ENCODE peak calls at places on chromosome 18, in four cellular contexts. V is left lung, M is GM20000, S is tibial artery. G is an unnamed sample.

GRCh38 chr18:48892146-48892855 is 58.5 kb downstream of the SMAD7 start:
- DNase-seq in V (peak; percentile 75), M (no peak), S (peak; percentile 59), G (no peak)

GRCh38 chr18:48889115-48889941 is 61.4 kb downstream of the SMAD7 start:
- DNase-seq in V (peak; percentile 77), M (no peak), S (peak; percentile 93), G (no peak)

GRCh38 chr18:28332071-28332470 is 155.1 kb upstream of the CDH2 start:
- DNase-seq in V (no peak), M (no peak), S (no peak), G (no peak)

GRCh38 chr18:2316686-2317308 is 254.5 kb downstream of the METTL4 start:
- DNase-seq in V (no peak), M (no peak), S (no peak), G (no peak)

GRCh38 chr18:58253318-58253717 is 209.3 kb downstream of the NEDD4L start:
- DNase-seq in V (no peak), M (no peak), S (no peak), G (no peak)

GRCh38 chr18:62394001-62394763 is 69.1 kb downstream of the TNFRSF11A start:
- DNase-seq in V (no peak), M (no peak), S (no peak), G (no peak)

GRCh38 chr18:9104244-9104901 is 1.9 kb downstream of the NDUFV2 start:
- DNase-seq in V (no peak), M (no peak), S (no peak), G (no peak)

GRCh38 chr18:76475450-76476203 is 19.4 kb downstream of the ZNF516 start:
- DNase-seq in V (no peak), M (no peak), S (no peak), G (no peak)

GRCh38 chr18:41140506-41140905 is 814.5 kb upstream of the PIK3C3 start:
- DNase-seq in V (no peak), M (no peak), S (no peak), G (no peak)

GRCh38 chr18:9996104-9996503 is 82.3 kb downstream of the VAPA start:
- DNase-seq in V (no peak), M (no peak), S (no peak), G (no peak)

GRCh38 chr18:75314117-75314516 is 103.5 kb downstream of the TSHZ1 start:
- DNase-seq in V (no peak), M (no peak), S (no peak), G (no peak)

GRCh38 chr18:48990497-48991298 is 39.9 kb upstream of the SMAD7 start:
- DNase-seq in V (no peak), M (no peak), S (peak; percentile 89), G (peak; percentile 68)

GRCh38 chr18:48828713-48829442 is 121.9 kb downstream of the SMAD7 start:
- DNase-seq in V (no peak), M (no peak), S (peak; percentile 72), G (no peak)

GRCh38 chr18:8359481-8359880 is 249.8 kb upstream of the RAB12 start:
- DNase-seq in V (no peak), M (no peak), S (no peak), G (no peak)

GRCh38 chr18:62634471-62634870 is 80.9 kb upstream of the PHLPP1 start:
- DNase-seq in V (no peak), M (no peak), S (no peak), G (peak; percentile 8)

GRCh38 chr18:74290831-74291770 is 662 bp downstream of the CYB5A start:
- DNase-seq in V (peak; percentile 86), M (no peak), S (no peak), G (no peak)
- TF ChIP-seq CTCF in V (no peak), M (no peak), S (no peak), G (peak; percentile 1)

GRCh38 chr18:42730272-42730671 is 385.2 kb downstream of the RIT2 start:
- DNase-seq in V (no peak), M (no peak), S (no peak), G (no peak)
- TF ChIP-seq CTCF in V (peak; percentile 16), M (no peak), S (no peak), G (peak; percentile 19)

GRCh38 chr18:21815101-21815500 is 74.5 kb downstream of the MIB1 start:
- DNase-seq in V (no peak), M (no peak), S (no peak), G (no peak)

GRCh38 chr18:21826196-21826595 is 85.6 kb downstream of the MIB1 start:
- DNase-seq in V (no peak), M (no peak), S (no peak), G (peak; percentile 48)

GRCh38 chr18:21820811-21821143 is 80.2 kb downstream of the MIB1 start:
- DNase-seq in V (no peak), M (no peak), S (no peak), G (no peak)

GRCh38 chr18:21823848-21824247 is 83.3 kb downstream of the MIB1 start:
- DNase-seq in V (no peak), M (no peak), S (no peak), G (no peak)

DNA sequence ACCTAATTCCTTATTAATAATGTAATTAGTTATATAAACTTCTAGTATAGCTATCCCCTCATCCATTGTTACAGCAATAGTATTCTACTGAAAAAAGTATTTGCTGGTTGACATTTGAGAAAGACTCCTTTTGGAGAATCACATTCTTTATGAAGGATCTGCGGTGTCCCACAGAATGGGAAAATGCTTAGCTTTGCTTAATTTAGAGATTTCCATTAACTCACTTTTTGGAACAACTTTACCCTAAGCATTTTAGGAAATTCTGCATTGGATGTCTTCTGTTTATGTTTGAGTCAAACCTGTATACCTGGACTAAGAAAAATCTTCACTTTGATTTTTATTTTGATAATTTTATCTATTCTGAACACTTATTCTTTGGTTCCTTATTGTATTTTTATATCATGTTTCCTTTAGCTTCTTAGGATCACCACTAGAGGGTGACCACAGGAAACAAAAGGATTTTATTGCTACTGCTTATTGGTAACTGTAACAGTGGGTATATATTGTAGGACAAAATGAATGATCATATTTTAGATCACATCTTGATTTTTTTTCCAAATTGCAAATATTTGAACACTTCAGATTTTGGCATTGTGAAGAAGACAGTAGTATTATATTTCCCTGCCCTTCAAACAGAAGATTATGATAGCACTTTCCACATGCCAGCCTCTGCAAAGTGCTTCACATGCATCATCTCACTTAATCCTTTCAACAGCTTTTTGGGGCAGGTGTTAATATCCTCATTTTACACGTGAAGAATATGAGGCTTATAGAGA is 79.6 kb downstream of the MIB1 start:
- DNase-seq in V (no peak), M (peak; percentile 6), S (no peak), G (peak; percentile 16)
- TF ChIP-seq CTCF in V (peak; percentile 53), M (peak; percentile 13), S (peak; percentile 66), G (peak; percentile 81)

GRCh38 chr18:332721-333513 is 65.1 kb upstream of the THOC1 start:
- DNase-seq in V (no peak), M (no peak), S (no peak), G (no peak)
- TF ChIP-seq CTCF in V (no peak), M (no peak), S (no peak), G (peak; percentile 24)

GRCh38 chr18:54775686-54776085 is 52.6 kb upstream of the RAB27B start:
- DNase-seq in V (no peak), M (no peak), S (no peak), G (peak; percentile 85)
- TF ChIP-seq CTCF in V (no peak), M (no peak), S (no peak), G (peak; percentile 78)

DNA sequence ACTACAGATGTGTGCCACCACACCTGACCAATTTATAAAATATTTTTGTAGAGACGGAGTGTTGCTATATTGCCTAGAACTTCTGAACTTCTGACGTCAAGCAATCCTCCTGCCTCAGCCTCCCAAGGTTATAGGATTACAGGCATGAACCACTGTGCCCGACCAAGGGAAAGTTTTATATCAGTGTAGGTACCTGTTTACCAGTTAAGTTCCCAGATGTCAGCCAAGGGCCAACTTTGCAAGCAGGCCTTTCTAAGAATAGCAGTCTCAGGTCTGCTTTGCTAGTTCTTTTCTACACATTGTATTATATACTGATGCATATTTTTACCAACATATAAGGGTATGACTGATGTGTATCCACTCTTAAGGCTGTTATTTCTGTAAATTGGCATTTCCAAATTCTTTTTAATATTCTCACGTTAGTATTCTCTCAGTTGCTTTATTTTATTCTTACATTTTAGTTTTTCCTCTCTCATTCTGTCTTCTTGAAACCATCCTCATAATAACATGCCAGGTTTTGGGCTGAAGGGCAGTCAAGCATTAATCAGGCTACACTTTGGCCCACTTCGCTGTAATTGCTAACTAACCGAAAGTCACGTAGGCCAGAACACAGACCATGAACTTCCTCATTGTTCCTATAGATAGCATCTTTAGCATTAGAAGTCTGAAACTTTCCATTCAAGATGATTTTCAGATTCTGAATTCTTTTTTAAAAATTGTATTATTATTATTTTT is 25.0 kb upstream of the CXXC1 start:
- DNase-seq in V (no peak), M (no peak), S (no peak), G (no peak)
- TF ChIP-seq CTCF in V (no peak), M (no peak), S (no peak), G (no peak)

DNA sequence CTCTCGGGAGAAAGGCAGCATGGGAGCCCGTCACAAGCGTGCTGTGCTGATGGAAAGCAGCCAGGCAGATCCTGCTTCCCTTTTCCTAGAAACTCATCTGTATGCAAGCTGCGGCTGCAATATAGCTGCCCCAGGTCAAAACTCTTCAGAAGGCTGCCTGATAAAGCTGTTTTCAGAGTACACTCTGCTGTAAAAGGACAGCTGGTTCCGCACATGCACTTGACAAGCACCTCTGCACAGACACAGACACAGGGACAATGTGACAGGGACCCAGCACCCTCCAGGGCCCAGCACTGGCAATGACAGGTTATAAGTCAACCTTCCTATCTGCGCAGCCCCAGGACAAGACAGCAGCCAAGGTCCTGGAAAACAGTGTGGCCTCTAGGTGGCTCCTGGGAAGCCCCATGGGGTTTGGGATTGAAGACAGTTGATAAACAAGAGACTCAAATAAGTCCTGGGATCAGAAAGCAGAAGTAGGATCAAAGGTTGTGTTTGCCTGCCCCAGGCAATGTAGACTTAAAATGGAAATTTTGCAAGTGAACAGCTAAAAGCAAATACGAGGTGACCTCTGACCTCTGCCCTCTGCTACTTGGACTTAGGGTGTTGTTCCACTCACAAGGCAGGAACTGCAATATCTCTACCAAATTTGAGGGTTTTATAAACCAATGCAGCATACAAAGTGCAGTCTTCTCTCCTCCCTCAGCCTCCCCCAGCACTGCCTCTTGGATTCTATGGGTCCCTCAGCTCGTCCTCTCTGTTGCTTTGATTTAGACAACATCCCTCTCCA is 16.9 kb downstream of the SLC66A2 start:
- DNase-seq in V (peak; percentile 24), M (no peak), S (peak; percentile 28), G (no peak)
- TF ChIP-seq CTCF in V (no peak), M (no peak), S (no peak), G (no peak)

DNA sequence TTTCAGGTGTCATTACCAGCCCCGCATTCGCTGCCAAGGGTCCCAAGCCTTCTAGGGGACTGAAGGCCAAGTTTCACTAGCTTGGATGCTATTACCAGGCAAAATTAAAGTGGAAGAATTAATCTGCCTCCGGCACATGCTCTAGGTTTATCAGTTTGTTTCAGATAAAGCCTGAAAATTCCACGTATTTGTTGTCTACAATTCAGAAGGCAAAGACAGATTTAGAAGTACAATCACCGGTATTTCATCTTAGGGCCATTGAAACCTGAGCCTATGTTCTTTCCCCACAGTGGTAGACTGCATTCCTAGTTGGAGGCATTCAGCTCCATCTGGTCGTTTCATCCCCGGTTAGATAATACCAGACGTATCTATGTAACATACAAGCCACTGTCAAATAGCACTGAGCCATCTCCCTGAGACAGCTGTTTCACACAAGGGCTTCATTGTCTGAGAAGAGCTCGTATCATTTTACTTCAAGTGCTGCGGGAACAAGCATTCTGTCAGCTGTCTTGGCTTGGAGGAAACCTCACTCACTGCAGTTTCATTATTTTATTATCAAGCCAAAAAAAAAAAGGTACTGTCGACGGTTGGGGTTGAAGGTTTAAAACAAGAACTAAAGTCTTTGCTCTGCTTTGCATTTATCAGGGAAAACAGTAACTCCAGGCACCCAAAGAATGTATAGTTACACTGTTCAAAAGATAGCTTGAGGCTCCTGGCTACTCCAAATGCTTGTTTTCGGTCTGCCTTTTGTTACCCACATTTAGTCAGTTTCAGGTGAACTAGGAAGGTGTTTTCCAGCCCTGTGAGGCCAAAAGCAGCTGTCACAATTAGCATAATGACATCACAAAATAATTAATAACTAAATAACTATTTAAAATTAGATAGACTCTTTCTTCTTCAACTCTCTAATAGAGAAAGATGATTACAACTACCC is 76.7 kb downstream of the TGIF1 start:
- DNase-seq in V (no peak), M (peak; percentile 58), S (no peak), G (no peak)
- TF ChIP-seq CTCF in V (no peak), M (no peak), S (no peak), G (no peak)